ENCODE peak calls at places on chromosomes 16 and 17, in ten cellular contexts. U, V, D, Q, N, H, S, G, R and Y are unnamed samples.

GRCh38 chr17:16512011-16512410 is 20.0 kb upstream of the LRRC75A start:
- DNase-seq in V (no peak), H (no peak), S (no peak), Q (no peak), N (no peak), U (no peak), R (peak), D (no peak), G (no peak), Y (no peak)

GRCh38 chr16:68083239-68083781 is 1.9 kb upstream of the NFATC3 start:
- DNase-seq in H (no peak), Q (peak), V (no peak), D (no peak), U (no peak), N (no peak), G (no peak), R (no peak), S (no peak), Y (no peak)

GRCh38 chr17:81004336-81005015 is 12.8 kb downstream of the CHMP6 start:
- DNase-seq in Q (no peak), U (no peak), N (no peak), R (no peak), G (no peak), S (no peak), H (no peak), V (no peak), D (no peak), Y (no peak)

GRCh38 chr17:68302666-68303065 is 11.4 kb downstream of the ARSG start:
- DNase-seq in R (no peak), D (no peak), V (no peak), Q (no peak), S (no peak), G (no peak), N (no peak), H (no peak), U (no peak), Y (no peak)

GRCh38 chr16:84749815-84750214 is 50.0 kb downstream of the USP10 start:
- DNase-seq in S (no peak), D (no peak), G (no peak), U (no peak), Q (no peak), V (no peak), H (no peak), R (no peak), N (no peak), Y (no peak)

GRCh38 chr17:81123052-81124048 is 42.0 kb upstream of the PVALEF start:
- DNase-seq in N (no peak), V (no peak), R (no peak), D (no peak), U (no peak), S (no peak), G (no peak), H (no peak), Q (no peak), Y (no peak)

GRCh38 chr17:65588194-65588808 is 26.9 kb upstream of the AXIN2 start:
- DNase-seq in U (no peak), R (no peak), G (peak), H (peak), S (peak), Q (no peak), D (no peak), V (peak), N (no peak), Y (no peak)

GRCh38 chr16:82720414-82720813 is 93.6 kb downstream of the CDH13 start:
- DNase-seq in G (no peak), V (no peak), U (no peak), H (no peak), N (no peak), Q (no peak), R (no peak), D (no peak), S (no peak), Y (no peak)

GRCh38 chr16:82067042-82067809 is 32.2 kb downstream of the HSD17B2 start:
- DNase-seq in H (no peak), G (no peak), Q (peak), S (no peak), R (peak), V (no peak), U (peak), N (no peak), D (no peak), Y (no peak)

GRCh38 chr17:14198013-14198412 is 38.6 kb downstream of the CDRT15 start:
- DNase-seq in Q (no peak), D (no peak), H (no peak), V (peak), G (no peak), R (no peak), N (no peak), U (no peak), S (no peak), Y (peak)

GRCh38 chr17:19363114-19363438 is 553 bp upstream of the B9D1 start:
- DNase-seq in S (no peak), U (no peak), R (no peak), H (no peak), G (no peak), N (no peak), V (no peak), Q (no peak), D (no peak), Y (no peak)
- TF ChIP-seq CTCF in S (no peak), U (no peak), R (no peak), H (no peak), G (no peak), N (no peak), V (peak), Q (no peak), D (no peak), Y (no peak)

GRCh38 chr17:27241346-27241946 is 52.5 kb upstream of the WSB1 start:
- DNase-seq in G (peak), V (no peak), U (peak), Q (no peak), S (no peak), H (peak), R (peak), D (no peak), N (no peak), Y (no peak)
- H3K4me3 ChIP-seq in G (no peak), V (no peak), U (no peak), Q (no peak), S (no peak), H (no peak), R (no peak), D (no peak), N (no peak), Y (no peak)

DNA sequence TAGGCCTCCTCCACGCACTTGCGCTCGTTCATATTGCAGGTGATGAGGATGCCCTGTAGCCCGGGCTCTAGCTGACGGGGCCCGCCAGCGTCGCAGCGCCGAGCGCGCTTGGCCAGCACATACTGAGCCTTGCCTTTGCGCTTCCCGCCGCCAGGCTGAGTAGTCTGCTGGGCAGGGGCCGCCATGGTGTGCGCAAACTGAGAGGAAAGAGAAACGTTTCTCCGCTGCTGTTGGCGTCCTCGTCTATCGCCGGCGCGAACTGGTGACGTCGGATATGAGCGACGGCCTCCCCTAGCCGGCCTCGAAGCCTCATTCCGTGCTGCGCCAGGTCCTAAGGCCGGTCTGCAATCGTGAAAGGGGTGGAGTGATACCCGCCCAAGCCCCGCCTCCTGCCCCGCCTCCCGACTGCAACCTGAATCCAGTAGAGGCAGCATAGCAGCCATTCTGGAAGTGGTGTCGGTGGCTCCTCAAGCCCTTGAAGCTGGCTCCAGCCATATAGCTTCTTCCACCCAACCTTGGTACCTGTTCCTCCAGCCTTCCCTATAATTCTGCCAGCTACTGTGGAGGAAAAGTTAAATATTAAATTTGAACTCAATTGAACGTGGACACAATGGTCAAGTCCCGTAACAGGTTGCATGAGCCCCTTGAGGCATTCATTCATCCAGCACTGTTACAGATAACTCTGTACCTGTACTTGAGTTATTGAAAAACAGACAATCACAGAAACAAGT is at the start of gene THUMPD1:
- DNase-seq in N (peak), D (peak), R (peak), U (peak), S (peak), V (peak), Q (peak), G (peak), H (peak), Y (peak)
- TF ChIP-seq CTCF in N (peak), D (peak), R (peak), U (peak), S (peak), V (no peak), Q (no peak), G (peak), H (no peak), Y (no peak)

GRCh38 chr16:7509919-7510705 is 177.5 kb downstream of the RBFOX1 start:
- DNase-seq in S (no peak), D (no peak), V (no peak), G (no peak), H (no peak), N (no peak), Q (no peak), R (no peak), U (no peak), Y (no peak)
- H3K4me3 ChIP-seq in S (no peak), D (no peak), V (no peak), G (no peak), H (no peak), N (no peak), Q (no peak), R (no peak), U (no peak), Y (no peak)

GRCh38 chr16:10122026-10122425 is 60.2 kb downstream of the GRIN2A start:
- DNase-seq in Q (no peak), R (peak), G (no peak), D (no peak), U (no peak), S (no peak), N (no peak), H (no peak), V (no peak), Y (no peak)
- TF ChIP-seq CTCF in Q (no peak), R (no peak), G (no peak), D (no peak), U (no peak), S (no peak), N (no peak), H (no peak), V (no peak), Y (no peak)

DNA sequence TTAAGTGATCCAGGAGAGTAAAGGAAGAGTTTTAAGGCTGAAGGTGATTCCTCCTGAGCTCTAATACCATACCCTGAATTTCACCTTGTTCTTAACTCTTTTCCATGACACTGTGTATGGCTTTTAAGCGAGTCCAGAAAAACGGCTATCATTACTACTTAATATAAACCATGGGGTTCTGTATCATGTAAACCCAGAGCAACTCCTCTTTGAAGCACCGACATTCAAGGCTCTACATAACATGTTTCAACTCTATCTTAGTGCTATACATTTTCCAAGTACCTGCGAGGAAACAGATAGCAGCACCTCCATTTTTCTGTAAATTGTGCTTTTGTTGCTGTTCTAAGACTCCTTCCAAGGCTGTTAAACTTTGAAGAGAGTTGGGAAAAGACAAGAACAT is 4.0 kb downstream of the STAT5B start:
- DNase-seq in G (no peak), N (no peak), H (no peak), V (no peak), R (no peak), Q (no peak), U (no peak), D (no peak), S (no peak), Y (no peak)
- H3K4me3 ChIP-seq in G (no peak), N (no peak), H (no peak), V (no peak), R (no peak), Q (no peak), U (no peak), D (no peak), S (no peak), Y (no peak)